ENCODE peak calls at places on chromosomes 13 and 19, in eight cellular contexts. A is neural progenitor cell, V is PC-9, X is HCT116, R is MM.1S, G is H9, T is endothelial cell of umbilical vein, N is fibroblast of lung. C is an unnamed sample.

GRCh38 chr13:91280806-91281205 is 66.7 kb upstream of the MIR17HG start:
- DNase-seq in R (no peak), A (no peak), V (no peak), N (no peak), T (peak; percentile 78), G (no peak), X (no peak), C (peak; percentile 11)

GRCh38 chr13:27851049-27851448 is 58.8 kb downstream of the GSX1 start:
- DNase-seq in R (no peak), V (peak; percentile 66), G (no peak), X (no peak), N (no peak), T (no peak), A (no peak), C (no peak)

GRCh38 chr19:47674548-47674947 is 38.7 kb upstream of the EHD2 start:
- DNase-seq in A (no peak), R (no peak), N (no peak), G (no peak), V (no peak), T (no peak), X (no peak), C (no peak)

GRCh38 chr13:27792393-27793218 is at the start of gene GSX1:
- DNase-seq in X (no peak), R (no peak), T (peak; percentile 67), N (peak; percentile 74), V (no peak), A (peak; percentile 96), G (peak; percentile 88), C (peak; percentile 79)

GRCh38 chr19:37931941-37932655 is 25.1 kb downstream of the SIPA1L3 start:
- DNase-seq in V (peak; percentile 95), T (peak; percentile 52), N (peak; percentile 66), G (peak; percentile 81), X (peak; percentile 65), A (peak; percentile 87), R (peak; percentile 39), C (peak; percentile 98)

GRCh38 chr13:40590112-40590862 is 76.2 kb downstream of the FOXO1 start:
- DNase-seq in R (no peak), A (no peak), X (no peak), G (no peak), V (no peak), N (no peak), T (no peak), C (no peak)

GRCh38 chr13:66635526-66635925 is 594.6 kb downstream of the PCDH9 start:
- DNase-seq in N (peak; percentile 75), R (no peak), G (no peak), X (no peak), T (peak; percentile 89), A (no peak), V (peak; percentile 51), C (peak; percentile 80)

GRCh38 chr13:39577833-39578232 is 25.2 kb downstream of the LHFPL6 start:
- DNase-seq in A (no peak), T (no peak), G (no peak), X (no peak), R (no peak), N (no peak), V (no peak), C (no peak)

GRCh38 chr19:41416194-41416674 is 10.9 kb downstream of the B3GNT8 start:
- DNase-seq in T (no peak), V (no peak), X (no peak), A (no peak), R (no peak), N (no peak), G (no peak), C (no peak)

GRCh38 chr19:15213715-15214381 is 13.1 kb upstream of the NOTCH3 start:
- DNase-seq in G (no peak), R (no peak), A (no peak), V (no peak), N (peak; percentile 38), X (no peak), T (no peak), C (no peak)

DNA sequence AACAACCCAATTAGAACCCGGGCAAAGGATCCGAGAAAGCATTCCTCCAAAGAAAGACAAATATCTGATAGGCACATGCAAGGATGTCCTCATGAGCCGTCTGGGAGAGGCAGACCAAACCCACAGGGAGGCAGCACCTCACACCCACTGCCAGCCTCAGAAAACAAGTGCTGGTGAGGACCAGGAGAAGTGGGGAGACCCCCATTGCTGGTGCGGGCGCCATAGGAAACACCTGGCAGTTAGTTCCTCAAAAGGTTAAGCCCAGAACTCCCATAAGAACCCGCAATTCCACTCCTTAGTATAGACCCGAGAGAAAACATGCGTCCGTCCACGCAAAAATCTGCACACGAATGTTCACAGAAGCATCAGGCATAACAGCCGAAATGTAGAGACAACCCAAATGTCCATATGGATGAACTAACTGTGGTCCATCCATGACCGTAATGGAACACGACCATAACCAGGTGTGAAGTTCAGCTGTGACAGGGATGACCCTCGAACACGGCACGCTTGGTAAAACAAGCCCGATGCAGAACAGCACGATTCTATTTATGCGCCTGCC is 7.9 kb downstream of the ZNF787 start:
- DNase-seq in V (no peak), T (no peak), N (no peak), A (no peak), X (no peak), R (no peak), G (no peak), C (no peak)
- H3K4me1 ChIP-seq in V (peaks cover 24% of the 10 kb centered on the region), T (peaks cover 32% of the 10 kb centered on the region), N (peaks cover 25% of the 10 kb centered on the region), A (peaks cover 42% of the 10 kb centered on the region), X (no peaks in the 10 kb centered on the region), R (no peaks in the 10 kb centered on the region), G (peaks cover 13% of the 10 kb centered on the region), C (peaks cover 19% of the 10 kb centered on the region)

GRCh38 chr19:39996218-39996810 is 546 bp upstream of the ZNF546 start:
- DNase-seq in R (peak; percentile 29), N (peak; percentile 64), T (no peak), G (no peak), X (peak; percentile 29), V (peak; percentile 56), A (no peak), C (peak; percentile 66)
- H3K79me2 ChIP-seq in R (peaks cover 16% of the 10 kb centered on the region), N (peaks cover 2% of the 10 kb centered on the region), T (peaks cover 4% of the 10 kb centered on the region), G (peaks cover 3% of the 10 kb centered on the region), X (peaks cover 21% of the 10 kb centered on the region), V (peaks cover 3% of the 10 kb centered on the region), A (peaks cover 42% of the 10 kb centered on the region), C (peaks cover 15% of the 10 kb centered on the region)

GRCh38 chr13:71316964-71317363 is 550.0 kb downstream of the DACH1 start:
- DNase-seq in V (no peak), X (no peak), R (no peak), N (no peak), G (no peak), A (no peak), T (no peak), C (no peak)

GRCh38 chr13:71320452-71320851 is 546.6 kb downstream of the DACH1 start:
- DNase-seq in R (peak; percentile 19), N (peak; percentile 49), X (no peak), T (peak; percentile 31), A (peak; percentile 34), G (no peak), V (no peak), C (peak; percentile 7)
- TF ChIP-seq CTCF in R (peak; percentile 42), N (peak; percentile 57), X (peak; percentile 37), T (peak; percentile 18), A (peak; percentile 58), G (peak; percentile 67), V (peak; percentile 68), C (peak; percentile 66)

GRCh38 chr19:10752237-10752912 is 34.5 kb downstream of the DNM2 start:
- DNase-seq in G (no peak), N (no peak), V (no peak), T (no peak), R (no peak), X (no peak), A (no peak), C (no peak)
- H3K4me1 ChIP-seq in G (no peaks in the 10 kb centered on the region), N (peaks cover 15% of the 10 kb centered on the region), V (peaks cover 38% of the 10 kb centered on the region), T (peaks cover 27% of the 10 kb centered on the region), R (no peaks in the 10 kb centered on the region), X (peaks cover 44% of the 10 kb centered on the region), A (no peaks in the 10 kb centered on the region), C (peaks cover 23% of the 10 kb centered on the region)

DNA sequence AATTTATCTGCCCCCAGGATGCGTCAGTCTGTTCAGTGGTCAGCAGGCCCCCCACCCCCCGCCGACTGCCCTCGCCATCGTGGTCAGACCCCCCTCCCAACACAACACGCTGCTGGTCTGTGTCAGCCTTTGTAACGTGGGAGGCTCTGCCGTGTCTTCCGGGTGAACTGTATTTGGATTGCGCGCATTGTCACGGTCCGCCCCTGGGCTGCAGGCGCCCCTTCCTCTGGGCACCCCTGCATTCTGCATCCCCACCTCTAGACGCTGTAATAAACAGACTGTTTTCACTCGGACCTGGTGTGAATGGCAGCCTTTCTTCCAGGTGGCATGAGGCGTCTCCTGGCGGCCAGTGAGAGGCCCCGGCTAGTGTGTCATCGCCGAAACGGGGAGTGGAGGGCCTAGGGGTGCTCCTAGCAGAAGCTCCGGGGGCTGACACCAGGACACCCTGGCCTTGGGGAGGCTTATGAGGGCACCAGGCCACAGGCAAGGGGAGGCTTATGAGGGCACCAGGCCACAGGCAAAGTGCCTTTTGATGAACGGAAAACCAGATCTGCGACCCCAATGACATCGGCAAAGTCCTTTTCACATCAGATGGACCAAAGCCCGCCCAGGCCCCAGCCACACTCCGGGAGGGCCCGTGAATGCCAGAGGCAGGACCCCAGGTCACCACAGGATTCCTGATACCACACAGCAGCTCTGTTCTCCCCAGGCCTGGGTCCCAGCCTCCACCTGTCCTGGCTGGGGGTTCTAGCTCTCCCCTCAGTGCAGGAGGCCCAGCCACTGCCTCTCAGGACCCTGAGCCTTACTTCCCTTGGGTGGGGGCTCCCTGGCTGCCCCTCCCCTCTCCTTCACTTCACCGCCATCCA is 3.6 kb downstream of the PLEKHJ1 start:
- DNase-seq in V (no peak), T (no peak), N (no peak), A (no peak), X (no peak), R (no peak), G (no peak), C (no peak)
- H3K79me2 ChIP-seq in V (peaks cover 32% of the 10 kb centered on the region), T (peaks cover 36% of the 10 kb centered on the region), N (peaks cover 45% of the 10 kb centered on the region), A (peaks cover 31% of the 10 kb centered on the region), X (peaks cover 43% of the 10 kb centered on the region), R (peaks cover 85% of the 10 kb centered on the region), G (peaks cover 5% of the 10 kb centered on the region), C (peaks cover 48% of the 10 kb centered on the region)